ENCODE peak calls at places on chromosomes 6 and 20, in seven cellular contexts. D is transverse colon, L is cardiac fibroblast, R is aorta, M is H1, J is fibroblast of pulmonary artery, K is AG09309. Z is an unnamed sample.

GRCh38 chr20:41331731-41332130 is 8.9 kb upstream of the LPIN3 start:
- DNase-seq in K (no peak), R (no peak), J (no peak), D (no peak), L (no peak), M (no peak), Z (no peak)

GRCh38 chr20:63641792-63642517 is 11.3 kb downstream of the STMN3 start:
- DNase-seq in M (peak), L (peak), R (peak), J (peak), D (peak), K (no peak), Z (peak)

GRCh38 chr20:17888044-17888443 is 80.5 kb downstream of the SNX5 start:
- DNase-seq in M (no peak), L (peak), K (no peak), D (peak), R (no peak), J (no peak), Z (peak)

GRCh38 chr20:16096756-16097326 is 476.4 kb downstream of the KIF16B start:
- DNase-seq in L (no peak), M (no peak), R (no peak), K (no peak), J (no peak), D (no peak), Z (no peak)

GRCh38 chr6:79574636-79575035 is 37.4 kb upstream of the LCA5 start:
- DNase-seq in D (no peak), L (peak), R (no peak), M (no peak), K (no peak), J (peak), Z (no peak)

GRCh38 chr6:151440930-151441329 is 11.0 kb downstream of the RMND1 start:
- DNase-seq in R (no peak), L (peak), K (no peak), J (peak), D (no peak), M (no peak), Z (no peak)

GRCh38 chr20:1748777-1749176 is 91.2 kb upstream of the SIRPG start:
- DNase-seq in R (no peak), K (no peak), L (no peak), J (no peak), M (no peak), D (no peak), Z (no peak)

GRCh38 chr6:168035661-168036616 is 38.5 kb downstream of the KIF25 start:
- DNase-seq in K (no peak), R (no peak), L (peak), M (no peak), D (peak), J (peak), Z (no peak)

GRCh38 chr20:31543966-31544598 is 29.8 kb downstream of the HM13 start:
- DNase-seq in D (no peak), K (peak), J (peak), M (no peak), L (peak), R (no peak), Z (no peak)

GRCh38 chr6:134714679-134715078 is 235.2 kb downstream of the ALDH8A1 start:
- DNase-seq in D (no peak), M (no peak), K (no peak), L (peak), J (peak), R (no peak), Z (no peak)

GRCh38 chr6:113672691-113673149 is 184.4 kb upstream of the MARCKS start:
- DNase-seq in M (no peak), D (no peak), K (peak), L (peak), R (peak), J (peak), Z (no peak)
- H3K4me3 ChIP-seq in M (no peak), D (no peak), K (peak), L (peak), R (peak), J (peak), Z (no peak)

GRCh38 chr20:44495257-44495656 is 19.6 kb downstream of the TTPAL start:
- DNase-seq in J (peak), L (peak), M (no peak), K (peak), D (no peak), R (no peak), Z (no peak)
- H3K4me3 ChIP-seq in J (no peak), L (no peak), M (no peak), K (no peak), D (no peak), R (no peak), Z (no peak)

DNA sequence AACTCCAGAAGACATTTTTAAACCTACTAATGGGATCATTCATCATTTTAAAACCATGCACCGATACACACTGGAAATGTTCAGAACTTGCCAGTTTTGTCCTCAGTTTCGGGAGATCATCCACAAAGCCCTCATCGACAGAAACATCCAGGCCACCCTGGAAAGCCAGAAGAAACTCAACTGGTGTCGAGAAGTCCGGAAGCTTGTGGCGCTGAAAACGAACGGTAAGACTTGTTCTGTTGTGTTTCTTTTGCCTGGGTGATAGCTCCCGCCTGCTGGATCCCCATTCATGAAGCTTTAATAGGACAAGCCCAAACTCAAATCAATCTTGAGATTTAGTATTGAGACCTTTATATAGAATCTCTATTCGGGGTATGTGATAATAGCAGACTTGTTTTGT is 4.2 kb downstream of the TNFAIP3 start:
- DNase-seq in D (no peak), J (no peak), M (no peak), L (peak), K (no peak), R (no peak), Z (peak)
- H3K4me3 ChIP-seq in D (peak), J (peak), M (no peak), L (peak), K (peak), R (no peak), Z (peak)

GRCh38 chr6:44099192-44099591 is 28.1 kb downstream of the MRPL14 start:
- DNase-seq in R (no peak), K (no peak), D (no peak), L (no peak), J (no peak), M (no peak), Z (no peak)

GRCh38 chr6:44096615-44097014 is 30.6 kb downstream of the MRPL14 start:
- DNase-seq in M (peak), J (peak), K (no peak), D (peak), R (peak), L (peak), Z (peak)

GRCh38 chr6:44100088-44100550 is 27.1 kb downstream of the MRPL14 start:
- DNase-seq in R (no peak), M (no peak), D (no peak), L (peak), J (peak), K (no peak), Z (no peak)

GRCh38 chr6:44094403-44095242 is 32.6 kb downstream of the MRPL14 start:
- DNase-seq in D (peak), L (no peak), K (no peak), R (no peak), M (no peak), J (no peak), Z (peak)

GRCh38 chr6:44097782-44098317 is 29.4 kb downstream of the MRPL14 start:
- DNase-seq in D (no peak), L (no peak), K (no peak), M (no peak), J (no peak), R (no peak), Z (no peak)
- H3K4me3 ChIP-seq in D (no peak), L (no peak), K (no peak), M (no peak), J (no peak), R (no peak), Z (no peak)

GRCh38 chr6:4017847-4018193 is 61.1 kb downstream of the FAM217A start:
- DNase-seq in D (no peak), L (peak), R (no peak), K (no peak), M (no peak), J (peak), Z (no peak)

GRCh38 chr6:4018194-4019111 is 60.5 kb downstream of the FAM217A start:
- DNase-seq in L (peak), M (peak), K (peak), J (peak), R (peak), D (peak), Z (peak)

GRCh38 chr6:4020822-4021132 is 58.2 kb downstream of the FAM217A start:
- DNase-seq in L (no peak), M (no peak), J (no peak), K (no peak), R (no peak), D (no peak), Z (no peak)

GRCh38 chr6:4012826-4013225 is 66.1 kb downstream of the FAM217A start:
- DNase-seq in K (no peak), L (no peak), R (no peak), M (no peak), D (no peak), J (no peak), Z (no peak)

DNA sequence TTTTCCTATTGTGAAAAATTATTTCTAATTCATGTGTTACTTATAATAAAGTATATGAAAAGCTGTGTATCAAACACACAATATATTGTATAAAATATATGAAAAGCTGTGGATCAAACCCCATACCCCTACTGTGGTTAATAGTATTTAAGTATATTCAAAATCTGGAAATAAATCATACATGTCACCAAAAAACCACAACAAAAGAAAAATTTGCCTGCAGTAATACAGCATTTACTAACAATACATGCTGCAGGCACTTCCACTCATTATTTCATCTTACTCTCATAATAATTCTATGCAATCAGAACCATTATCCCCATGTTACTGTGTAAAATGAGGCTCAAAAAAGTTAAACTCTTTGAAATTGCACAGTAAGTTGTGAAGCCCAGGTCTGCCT is 61.9 kb downstream of the FAM217A start:
- DNase-seq in J (no peak), L (no peak), D (no peak), M (no peak), K (no peak), R (no peak), Z (no peak)
- H3K4me3 ChIP-seq in J (peak), L (peak), D (peak), M (peak), K (peak), R (peak), Z (peak)

GRCh38 chr20:50202677-50203076 is 12.0 kb downstream of the CEBPB start:
- DNase-seq in K (no peak), R (no peak), D (no peak), M (no peak), J (no peak), L (no peak), Z (no peak)

GRCh38 chr20:50207026-50207425 is 16.4 kb downstream of the CEBPB start:
- DNase-seq in L (no peak), R (no peak), K (no peak), M (no peak), D (no peak), J (no peak), Z (no peak)

GRCh38 chr20:50200482-50201104 is 10.0 kb downstream of the CEBPB start:
- DNase-seq in M (no peak), J (no peak), L (no peak), K (no peak), D (no peak), R (no peak), Z (no peak)

GRCh38 chr20:50208085-50208491 is 17.5 kb downstream of the CEBPB start:
- DNase-seq in M (no peak), R (no peak), K (no peak), J (no peak), L (no peak), D (no peak), Z (no peak)

GRCh38 chr20:50203951-50204937 is 13.6 kb downstream of the CEBPB start:
- DNase-seq in M (no peak), D (no peak), K (no peak), J (no peak), R (no peak), L (no peak), Z (no peak)
- H3K4me3 ChIP-seq in M (no peak), D (no peak), K (no peak), J (no peak), R (no peak), L (no peak), Z (no peak)

GRCh38 chr20:3797592-3798404 is 1.7 kb downstream of the CDC25B start:
- DNase-seq in K (no peak), D (peak), J (no peak), L (no peak), M (no peak), R (no peak), Z (no peak)

GRCh38 chr20:3798908-3799248 is 2.8 kb downstream of the CDC25B start:
- DNase-seq in L (no peak), K (no peak), D (no peak), R (no peak), J (no peak), M (no peak), Z (no peak)

GRCh38 chr20:3796477-3797225 is 541 bp downstream of the CDC25B start:
- DNase-seq in K (no peak), D (no peak), J (no peak), M (no peak), R (peak), L (no peak), Z (no peak)

GRCh38 chr20:3797226-3797545 is 1.1 kb downstream of the CDC25B start:
- DNase-seq in M (no peak), R (no peak), L (no peak), K (no peak), J (no peak), D (no peak), Z (no peak)

DNA sequence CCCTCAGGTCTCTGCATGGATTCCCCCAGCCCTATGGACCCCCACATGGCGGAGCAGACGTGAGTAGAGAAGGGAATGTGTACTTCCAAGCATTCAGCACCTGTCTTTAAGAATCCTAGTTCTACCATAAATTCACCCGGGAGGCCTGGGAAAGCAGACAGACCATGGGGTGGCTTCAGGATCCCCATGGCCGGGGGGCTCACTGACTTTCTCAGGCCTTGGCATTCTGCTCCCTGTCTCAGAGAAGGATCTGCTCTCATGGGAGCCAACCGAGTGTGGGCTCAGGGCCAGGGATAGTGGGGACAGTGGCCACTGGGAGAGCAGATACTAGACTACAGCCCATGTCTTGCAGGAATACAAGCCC is 2.3 kb downstream of the CDC25B start:
- DNase-seq in D (no peak), M (no peak), L (no peak), R (no peak), J (no peak), K (no peak), Z (no peak)
- H3K4me3 ChIP-seq in D (no peak), M (no peak), L (peak), R (no peak), J (peak), K (no peak), Z (no peak)

GRCh38 chr20:53828673-53829085 is 235.0 kb upstream of the ZNF217 start:
- DNase-seq in M (no peak), J (peak), L (peak), D (no peak), R (no peak), K (peak), Z (peak)
- H3K4me3 ChIP-seq in M (no peak), J (peak), L (peak), D (peak), R (peak), K (no peak), Z (peak)

Z was measured in Peyer's patch.